ENCODE peak calls at places on chromosomes 3 and 15, in seven cellular contexts. One of them, this sample, is unnamed.

GRCh38 chr3:194328080-194328571 is 23.0 kb downstream of the CPN2 start:
- DNase-seq in fibroblast of the aortic adventitia: peak
- DNase-seq in naive thymus-derived CD4-positive, alpha-beta T cell: no peak
- DNase-seq in left lung: no peak
- DNase-seq in NB4: peak
- DNase-seq in IMR-90: peak
- DNase-seq in fibroblast of pulmonary artery: peak
- DNase-seq in this sample: peak

GRCh38 chr3:5005367-5005766 is 26.1 kb downstream of the BHLHE40 start:
- DNase-seq in naive thymus-derived CD4-positive, alpha-beta T cell: no peak
- DNase-seq in left lung: no peak
- DNase-seq in NB4: no peak
- DNase-seq in fibroblast of pulmonary artery: no peak
- DNase-seq in IMR-90: no peak
- DNase-seq in fibroblast of the aortic adventitia: no peak
- DNase-seq in this sample: no peak

GRCh38 chr15:79060175-79060574 is 30.4 kb downstream of the RASGRF1 start:
- DNase-seq in IMR-90: no peak
- DNase-seq in naive thymus-derived CD4-positive, alpha-beta T cell: no peak
- DNase-seq in fibroblast of the aortic adventitia: no peak
- DNase-seq in fibroblast of pulmonary artery: no peak
- DNase-seq in left lung: no peak
- DNase-seq in NB4: no peak
- DNase-seq in this sample: no peak

GRCh38 chr15:84659904-84660781 is 2.1 kb upstream of the NMB start:
- DNase-seq in IMR-90: no peak
- DNase-seq in NB4: no peak
- DNase-seq in fibroblast of the aortic adventitia: no peak
- DNase-seq in left lung: no peak
- DNase-seq in naive thymus-derived CD4-positive, alpha-beta T cell: no peak
- DNase-seq in fibroblast of pulmonary artery: no peak
- DNase-seq in this sample: no peak

GRCh38 chr3:150741497-150742140 is 21.4 kb downstream of the SIAH2 start:
- DNase-seq in IMR-90: no peak
- DNase-seq in fibroblast of the aortic adventitia: no peak
- DNase-seq in left lung: no peak
- DNase-seq in fibroblast of pulmonary artery: no peak
- DNase-seq in naive thymus-derived CD4-positive, alpha-beta T cell: no peak
- DNase-seq in NB4: no peak
- DNase-seq in this sample: no peak

GRCh38 chr3:14288168-14288788 is 109.7 kb downstream of the LSM3 start:
- DNase-seq in naive thymus-derived CD4-positive, alpha-beta T cell: no peak
- DNase-seq in IMR-90: no peak
- DNase-seq in NB4: no peak
- DNase-seq in left lung: no peak
- DNase-seq in fibroblast of the aortic adventitia: no peak
- DNase-seq in fibroblast of pulmonary artery: no peak
- DNase-seq in this sample: no peak

GRCh38 chr15:66565731-66566130 is at the start of gene LCTL:
- DNase-seq in IMR-90: peak
- DNase-seq in left lung: no peak
- DNase-seq in NB4: no peak
- DNase-seq in naive thymus-derived CD4-positive, alpha-beta T cell: no peak
- DNase-seq in fibroblast of the aortic adventitia: peak
- DNase-seq in fibroblast of pulmonary artery: peak
- DNase-seq in this sample: peak

GRCh38 chr15:98942966-98943584 is 64.5 kb downstream of the PGPEP1L start:
- DNase-seq in fibroblast of the aortic adventitia: no peak
- DNase-seq in left lung: no peak
- DNase-seq in fibroblast of pulmonary artery: no peak
- DNase-seq in IMR-90: no peak
- DNase-seq in NB4: no peak
- DNase-seq in naive thymus-derived CD4-positive, alpha-beta T cell: no peak
- DNase-seq in this sample: no peak

GRCh38 chr15:35838422-35839150 is 292.6 kb upstream of the DPH6 start:
- DNase-seq in NB4: no peak
- DNase-seq in fibroblast of the aortic adventitia: no peak
- DNase-seq in fibroblast of pulmonary artery: no peak
- DNase-seq in IMR-90: no peak
- DNase-seq in naive thymus-derived CD4-positive, alpha-beta T cell: no peak
- DNase-seq in left lung: no peak
- DNase-seq in this sample: no peak

GRCh38 chr3:23129817-23130216 is 73.3 kb upstream of the UBE2E2 start:
- DNase-seq in left lung: no peak
- DNase-seq in naive thymus-derived CD4-positive, alpha-beta T cell: no peak
- DNase-seq in fibroblast of the aortic adventitia: no peak
- DNase-seq in fibroblast of pulmonary artery: peak
- DNase-seq in IMR-90: no peak
- DNase-seq in NB4: no peak
- DNase-seq in this sample: no peak

GRCh38 chr3:108474581-108474980 is 35.8 kb downstream of the MYH15 start:
- DNase-seq in naive thymus-derived CD4-positive, alpha-beta T cell: no peak
- DNase-seq in fibroblast of the aortic adventitia: peak
- DNase-seq in NB4: no peak
- DNase-seq in left lung: no peak
- DNase-seq in fibroblast of pulmonary artery: no peak
- DNase-seq in IMR-90: peak
- DNase-seq in this sample: no peak

GRCh38 chr3:119898478-119899177 is 116.7 kb downstream of the NR1I2 start:
- DNase-seq in fibroblast of the aortic adventitia: no peak
- DNase-seq in NB4: no peak
- DNase-seq in naive thymus-derived CD4-positive, alpha-beta T cell: no peak
- DNase-seq in left lung: no peak
- DNase-seq in IMR-90: peak
- DNase-seq in fibroblast of pulmonary artery: no peak
- DNase-seq in this sample: no peak

GRCh38 chr3:61562810-61563613 is 1.6 kb downstream of the PTPRG start:
- DNase-seq in IMR-90: peak
- DNase-seq in left lung: no peak
- DNase-seq in NB4: no peak
- DNase-seq in naive thymus-derived CD4-positive, alpha-beta T cell: no peak
- DNase-seq in fibroblast of the aortic adventitia: peak
- DNase-seq in fibroblast of pulmonary artery: peak
- DNase-seq in this sample: peak

GRCh38 chr3:15241341-15241740 is 35.3 kb downstream of the CAPN7 start:
- DNase-seq in left lung: no peak
- DNase-seq in fibroblast of pulmonary artery: peak
- DNase-seq in NB4: peak
- DNase-seq in naive thymus-derived CD4-positive, alpha-beta T cell: peak
- DNase-seq in fibroblast of the aortic adventitia: peak
- DNase-seq in IMR-90: no peak
- DNase-seq in this sample: no peak

GRCh38 chr3:194592798-194593752 is 40.1 kb downstream of the TMEM44 start:
- DNase-seq in fibroblast of the aortic adventitia: peak
- DNase-seq in naive thymus-derived CD4-positive, alpha-beta T cell: no peak
- DNase-seq in left lung: no peak
- DNase-seq in NB4: no peak
- DNase-seq in fibroblast of pulmonary artery: peak
- DNase-seq in IMR-90: peak
- DNase-seq in this sample: peak

GRCh38 chr3:42499478-42499871 is 3.0 kb upstream of the VIPR1 start:
- DNase-seq in fibroblast of pulmonary artery: no peak
- DNase-seq in fibroblast of the aortic adventitia: no peak
- DNase-seq in left lung: peak
- DNase-seq in IMR-90: no peak
- DNase-seq in NB4: no peak
- DNase-seq in naive thymus-derived CD4-positive, alpha-beta T cell: no peak
- DNase-seq in this sample: no peak

GRCh38 chr3:184176377-184177330 is 2.0 kb downstream of the AP2M1 start:
- DNase-seq in naive thymus-derived CD4-positive, alpha-beta T cell: no peak
- DNase-seq in left lung: peak
- DNase-seq in fibroblast of pulmonary artery: peak
- DNase-seq in IMR-90: peak
- DNase-seq in fibroblast of the aortic adventitia: peak
- DNase-seq in NB4: peak
- DNase-seq in this sample: peak
- H3K4me3 ChIP-seq in naive thymus-derived CD4-positive, alpha-beta T cell: no peak
- H3K4me3 ChIP-seq in left lung: peak
- H3K4me3 ChIP-seq in fibroblast of pulmonary artery: peak
- H3K4me3 ChIP-seq in IMR-90: peak
- H3K4me3 ChIP-seq in fibroblast of the aortic adventitia: peak
- H3K4me3 ChIP-seq in NB4: peak
- H3K4me3 ChIP-seq in this sample: peak

GRCh38 chr15:82709081-82709420 is 624 bp downstream of the AP3B2 start:
- DNase-seq in NB4: peak
- DNase-seq in fibroblast of pulmonary artery: peak
- DNase-seq in IMR-90: no peak
- DNase-seq in naive thymus-derived CD4-positive, alpha-beta T cell: no peak
- DNase-seq in fibroblast of the aortic adventitia: no peak
- DNase-seq in left lung: no peak
- DNase-seq in this sample: no peak

GRCh38 chr15:82712036-82712435 is 2.4 kb upstream of the AP3B2 start:
- DNase-seq in IMR-90: no peak
- DNase-seq in fibroblast of the aortic adventitia: no peak
- DNase-seq in NB4: no peak
- DNase-seq in left lung: no peak
- DNase-seq in fibroblast of pulmonary artery: no peak
- DNase-seq in naive thymus-derived CD4-positive, alpha-beta T cell: no peak
- DNase-seq in this sample: no peak

GRCh38 chr15:82710926-82711490 is 1.3 kb upstream of the AP3B2 start:
- DNase-seq in left lung: no peak
- DNase-seq in naive thymus-derived CD4-positive, alpha-beta T cell: no peak
- DNase-seq in IMR-90: no peak
- DNase-seq in fibroblast of the aortic adventitia: no peak
- DNase-seq in fibroblast of pulmonary artery: no peak
- DNase-seq in NB4: no peak
- DNase-seq in this sample: no peak

GRCh38 chr15:82710208-82710555 is 507 bp upstream of the AP3B2 start:
- DNase-seq in left lung: no peak
- DNase-seq in fibroblast of pulmonary artery: no peak
- DNase-seq in NB4: no peak
- DNase-seq in IMR-90: no peak
- DNase-seq in naive thymus-derived CD4-positive, alpha-beta T cell: no peak
- DNase-seq in fibroblast of the aortic adventitia: no peak
- DNase-seq in this sample: no peak

DNA sequence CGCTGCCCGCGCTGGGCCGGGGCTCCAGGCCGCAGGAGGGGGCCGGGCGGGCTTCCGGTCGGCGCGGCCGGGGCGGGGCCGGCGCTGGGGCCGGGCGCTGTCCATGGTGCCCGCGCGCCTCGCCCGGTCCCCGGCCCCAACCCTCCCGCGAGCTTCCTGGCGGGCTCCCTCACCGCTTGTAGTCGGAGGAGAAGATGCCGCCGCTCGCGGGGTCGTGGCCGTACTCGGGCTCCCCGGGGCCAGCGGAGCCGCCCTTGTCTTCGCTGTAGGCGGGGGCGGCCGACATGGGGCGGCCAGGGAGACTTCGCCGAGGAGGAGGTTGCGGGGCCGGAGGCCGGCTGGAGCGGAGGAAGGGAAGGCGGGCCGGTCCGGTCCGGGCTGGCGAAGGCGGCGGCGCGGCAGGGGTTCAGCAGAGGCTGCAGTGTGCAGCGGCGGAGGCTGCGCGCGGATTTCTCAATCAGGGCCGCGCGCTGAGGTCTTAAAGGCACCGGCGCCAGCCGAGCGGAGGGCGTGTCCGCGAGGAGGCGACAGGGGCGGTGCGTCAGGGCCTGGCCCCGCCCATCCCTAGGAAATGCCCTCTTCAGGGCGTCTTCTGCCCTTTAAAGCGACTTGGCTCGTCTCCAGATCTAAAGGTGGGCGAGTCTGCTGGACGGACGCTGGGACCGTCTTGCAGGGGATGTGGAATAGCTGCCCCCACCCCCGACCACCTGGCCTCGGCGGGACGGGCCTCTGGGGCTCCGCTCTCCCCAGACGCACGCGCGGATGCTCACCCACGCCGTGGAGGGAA is at the start of gene AP3B2:
- DNase-seq in fibroblast of pulmonary artery: peak
- DNase-seq in naive thymus-derived CD4-positive, alpha-beta T cell: peak
- DNase-seq in IMR-90: peak
- DNase-seq in left lung: peak
- DNase-seq in NB4: peak
- DNase-seq in fibroblast of the aortic adventitia: peak
- DNase-seq in this sample: peak
- H3K4me3 ChIP-seq in fibroblast of pulmonary artery: peak
- H3K4me3 ChIP-seq in naive thymus-derived CD4-positive, alpha-beta T cell: peak
- H3K4me3 ChIP-seq in IMR-90: peak
- H3K4me3 ChIP-seq in left lung: peak
- H3K4me3 ChIP-seq in NB4: peak
- H3K4me3 ChIP-seq in fibroblast of the aortic adventitia: peak
- H3K4me3 ChIP-seq in this sample: peak

DNA sequence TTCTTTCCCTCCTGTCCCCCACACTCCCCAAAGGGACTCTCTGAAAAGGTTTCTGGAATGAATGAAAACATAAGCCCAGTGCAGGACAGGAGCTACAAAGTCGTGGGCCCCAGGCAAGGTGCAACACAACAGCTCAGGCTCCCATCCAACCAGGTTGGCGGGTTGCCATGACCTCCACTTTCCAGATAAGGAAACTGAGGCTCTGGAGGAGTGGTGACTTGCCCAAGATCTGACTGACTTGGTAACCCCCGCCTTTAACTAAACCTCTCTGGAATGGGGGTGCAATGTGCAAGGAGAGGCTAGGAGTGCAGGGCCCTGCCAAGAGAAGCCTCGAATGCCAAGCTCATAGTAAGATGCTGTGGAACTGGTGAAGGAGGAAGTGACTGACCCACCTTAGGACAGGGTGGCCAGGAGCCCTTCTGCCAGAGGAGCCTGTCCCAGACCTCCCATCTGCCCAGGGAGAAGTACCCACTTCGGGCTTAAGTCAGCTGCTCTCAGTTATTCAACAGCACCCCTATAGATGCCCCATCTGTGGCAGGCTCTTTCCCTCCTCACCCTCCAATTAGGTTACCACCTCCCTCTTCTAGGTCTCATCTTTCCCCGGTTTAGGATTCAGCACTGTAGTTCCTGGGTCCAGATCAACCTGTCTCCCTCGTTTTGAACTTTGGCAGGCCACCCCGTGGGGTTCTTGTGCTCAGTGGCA is 545 bp upstream of the TNNC1 start:
- DNase-seq in fibroblast of pulmonary artery: no peak
- DNase-seq in naive thymus-derived CD4-positive, alpha-beta T cell: no peak
- DNase-seq in left lung: no peak
- DNase-seq in NB4: no peak
- DNase-seq in IMR-90: no peak
- DNase-seq in fibroblast of the aortic adventitia: no peak
- DNase-seq in this sample: no peak
- H3K4me3 ChIP-seq in fibroblast of pulmonary artery: no peak
- H3K4me3 ChIP-seq in naive thymus-derived CD4-positive, alpha-beta T cell: peak
- H3K4me3 ChIP-seq in left lung: peak
- H3K4me3 ChIP-seq in NB4: no peak
- H3K4me3 ChIP-seq in IMR-90: no peak
- H3K4me3 ChIP-seq in fibroblast of the aortic adventitia: no peak
- H3K4me3 ChIP-seq in this sample: no peak

DNA sequence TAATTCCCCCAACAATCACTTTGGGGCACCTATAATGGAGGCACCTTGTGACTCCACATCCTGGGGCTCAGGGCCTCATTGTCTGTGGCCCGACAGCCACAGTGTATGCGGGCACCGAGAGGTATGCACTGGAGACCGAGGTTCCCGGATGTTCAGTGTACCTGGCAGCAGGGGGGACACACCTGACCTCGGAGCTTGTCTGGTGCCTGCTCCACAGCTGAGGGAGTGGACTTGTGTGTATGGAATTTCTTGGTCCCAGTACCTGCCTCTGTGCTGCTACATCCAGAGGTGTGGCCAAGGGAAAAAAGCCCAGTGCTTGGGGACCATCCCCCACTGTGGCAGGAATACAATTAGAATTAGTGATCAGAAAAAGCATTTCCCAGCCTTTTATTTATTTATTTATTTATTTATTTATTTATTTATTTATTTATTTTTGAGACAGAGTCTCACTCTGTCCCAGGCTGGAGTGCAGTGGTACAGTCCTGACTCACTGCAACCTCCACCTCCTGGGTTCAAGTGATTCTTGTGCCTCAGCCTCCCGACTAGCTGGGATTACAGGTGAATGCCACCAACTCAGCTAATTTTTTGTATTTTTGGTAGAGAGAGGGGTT is 8.8 kb upstream of the AEN start:
- DNase-seq in fibroblast of pulmonary artery: no peak
- DNase-seq in fibroblast of the aortic adventitia: no peak
- DNase-seq in left lung: no peak
- DNase-seq in IMR-90: no peak
- DNase-seq in NB4: no peak
- DNase-seq in naive thymus-derived CD4-positive, alpha-beta T cell: no peak
- DNase-seq in this sample: no peak
- H3K4me3 ChIP-seq in fibroblast of pulmonary artery: no peak
- H3K4me3 ChIP-seq in fibroblast of the aortic adventitia: no peak
- H3K4me3 ChIP-seq in left lung: no peak
- H3K4me3 ChIP-seq in IMR-90: no peak
- H3K4me3 ChIP-seq in NB4: no peak
- H3K4me3 ChIP-seq in naive thymus-derived CD4-positive, alpha-beta T cell: no peak
- H3K4me3 ChIP-seq in this sample: no peak